ENCODE peak calls at places on chromosomes 13 and 19, in six cellular contexts. A is AG08396, E is left cardiac atrium, U is H9, W is neuronal stem cell, K is fibroblast of mammary gland. B is an unnamed sample.

GRCh38 chr19:1168877-1169791 is 4.9 kb downstream of the SBNO2 start:
- DNase-seq in A (peak; percentile 85), E (no peak), U (no peak), W (no peak), K (peak; percentile 91), B (peak; percentile 90)

GRCh38 chr13:67308004-67308772 is 78.1 kb upstream of the PCDH9 start:
- DNase-seq in A (no peak), E (no peak), U (no peak), W (no peak), K (no peak), B (no peak)

GRCh38 chr13:20412761-20413355 is 112.8 kb downstream of the CRYL1 start:
- DNase-seq in A (no peak), E (no peak), U (peak; percentile 73), W (no peak), K (no peak), B (no peak)

GRCh38 chr13:72290962-72291681 is 424.1 kb upstream of the DACH1 start:
- DNase-seq in A (no peak), E (no peak), U (peak; percentile 47), W (no peak), K (peak; percentile 12), B (peak; percentile 65)

GRCh38 chr19:3136684-3137055 is 837 bp downstream of the GNA15 start:
- DNase-seq in A (no peak), E (no peak), U (no peak), W (no peak), K (no peak), B (no peak)

GRCh38 chr19:39502640-39503417 is 4.1 kb downstream of the DLL3 start:
- DNase-seq in A (peak; percentile 93), E (peak; percentile 70), U (peak; percentile 81), W (peak; percentile 59), K (peak; percentile 70), B (peak; percentile 59)

GRCh38 chr13:21583496-21583895 is 20.5 kb downstream of the MICU2 start:
- DNase-seq in A (peak; percentile 28), E (no peak), U (peak; percentile 73), W (no peak), K (no peak), B (peak; percentile 42)

GRCh38 chr13:28049215-28049614 is 51.2 kb downstream of the FLT3 start:
- DNase-seq in A (no peak), E (no peak), U (no peak), W (no peak), K (no peak), B (no peak)

GRCh38 chr19:890831-891230 is 2.2 kb downstream of the MED16 start:
- DNase-seq in A (no peak), E (no peak), U (no peak), W (no peak), K (no peak), B (no peak)

GRCh38 chr13:111517641-111518010 is 197.2 kb downstream of the TEX29 start:
- DNase-seq in A (no peak), E (no peak), U (no peak), W (no peak), K (no peak), B (no peak)

B was measured in amniotic epithelial cell.